ENCODE peak calls at places on chromosomes 5 and 9, in five cellular contexts. One of them, this sample, is unnamed.

GRCh38 chr5:197892-198489 is 6.7 kb downstream of the LRRC14B start:
- DNase-seq in body of pancreas: no peak
- DNase-seq in breast epithelium: no peak
- DNase-seq in mesothelial cell of epicardium: no peak
- DNase-seq in AG04449: no peak
- DNase-seq in this sample: no peak

GRCh38 chr5:116044073-116044472 is 11.8 kb downstream of the ARL14EPL start:
- DNase-seq in mesothelial cell of epicardium: no peak
- DNase-seq in breast epithelium: no peak
- DNase-seq in AG04449: no peak
- DNase-seq in body of pancreas: no peak
- DNase-seq in this sample: no peak

GRCh38 chr5:132394681-132395259 is 25.3 kb downstream of the SLC22A5 start:
- DNase-seq in breast epithelium: no peak
- DNase-seq in body of pancreas: no peak
- DNase-seq in AG04449: no peak
- DNase-seq in mesothelial cell of epicardium: no peak
- DNase-seq in this sample: no peak

GRCh38 chr9:114757984-114758383 is 47.9 kb downstream of the TNFSF15 start:
- DNase-seq in mesothelial cell of epicardium: no peak
- DNase-seq in breast epithelium: no peak
- DNase-seq in AG04449: no peak
- DNase-seq in body of pancreas: no peak
- DNase-seq in this sample: no peak

GRCh38 chr9:87898151-87898550 is 15.5 kb downstream of the SPATA31E1 start:
- DNase-seq in breast epithelium: no peak
- DNase-seq in AG04449: no peak
- DNase-seq in mesothelial cell of epicardium: no peak
- DNase-seq in body of pancreas: no peak
- DNase-seq in this sample: peak; percentile 25

GRCh38 chr9:81620009-81620405 is 69.3 kb downstream of the TLE1 start:
- DNase-seq in mesothelial cell of epicardium: no peak
- DNase-seq in breast epithelium: no peak
- DNase-seq in AG04449: no peak
- DNase-seq in body of pancreas: no peak
- DNase-seq in this sample: no peak

GRCh38 chr9:116475201-116475600 is 211.9 kb upstream of the TRIM32 start:
- DNase-seq in AG04449: no peak
- DNase-seq in mesothelial cell of epicardium: no peak
- DNase-seq in breast epithelium: no peak
- DNase-seq in body of pancreas: no peak
- DNase-seq in this sample: peak; percentile 38

GRCh38 chr5:35269006-35269405 is 38.7 kb upstream of the PRLR start:
- DNase-seq in body of pancreas: no peak
- DNase-seq in breast epithelium: no peak
- DNase-seq in mesothelial cell of epicardium: no peak
- DNase-seq in AG04449: no peak
- DNase-seq in this sample: no peak

GRCh38 chr9:78303377-78304062 is 6.6 kb downstream of the PSAT1 start:
- DNase-seq in body of pancreas: peak; percentile 89
- DNase-seq in AG04449: no peak
- DNase-seq in breast epithelium: no peak
- DNase-seq in mesothelial cell of epicardium: no peak
- DNase-seq in this sample: no peak

GRCh38 chr5:132962429-132962928 is 955 bp downstream of the AFF4 start:
- DNase-seq in breast epithelium: no peak
- DNase-seq in body of pancreas: peak; percentile 44
- DNase-seq in AG04449: peak; percentile 19
- DNase-seq in mesothelial cell of epicardium: no peak
- DNase-seq in this sample: peak; percentile 35

GRCh38 chr5:71475788-71476384 is 20.4 kb downstream of the BDP1 start:
- DNase-seq in body of pancreas: no peak
- DNase-seq in mesothelial cell of epicardium: no peak
- DNase-seq in breast epithelium: no peak
- DNase-seq in AG04449: no peak
- DNase-seq in this sample: peak; percentile 16

DNA sequence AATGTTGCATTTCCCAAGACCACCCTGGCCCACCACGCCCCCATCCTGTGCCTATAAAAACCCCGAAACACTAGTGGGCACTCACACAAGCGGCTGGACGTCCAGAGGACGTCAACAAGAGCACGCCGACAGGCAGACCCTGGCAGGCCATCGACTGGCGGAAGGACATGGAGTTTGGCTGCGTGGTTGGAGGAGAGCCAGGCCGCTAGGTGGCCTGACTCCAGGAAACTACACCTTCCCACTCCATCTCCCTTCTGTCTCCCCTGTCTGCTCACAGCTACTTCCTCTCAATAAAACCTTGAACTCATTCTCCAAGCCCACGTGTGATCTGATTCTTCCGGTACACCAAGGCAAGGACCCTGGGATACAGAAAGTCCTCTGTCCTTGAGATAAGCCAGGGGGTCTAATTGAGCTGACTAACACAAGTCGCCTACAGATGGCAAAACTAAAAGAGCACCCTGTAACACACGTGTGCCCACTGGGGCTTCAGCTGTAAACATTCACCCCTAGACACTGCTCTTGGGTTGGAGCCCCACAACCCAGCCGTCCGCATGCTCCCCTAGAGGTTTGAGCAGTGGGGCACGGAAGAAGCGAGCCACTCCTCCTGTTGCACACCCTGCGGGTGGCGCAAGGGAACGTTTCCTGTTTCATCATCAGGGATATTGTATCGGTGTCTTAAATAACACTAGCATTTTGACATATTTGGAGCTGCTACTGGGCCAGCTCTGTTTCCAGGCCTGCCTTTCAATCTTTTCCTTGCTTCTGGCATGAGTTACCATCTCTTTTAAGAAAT is 54.5 kb upstream of the TAF11L2 start:
- DNase-seq in body of pancreas: no peak
- DNase-seq in mesothelial cell of epicardium: no peak
- DNase-seq in breast epithelium: no peak
- DNase-seq in AG04449: no peak
- DNase-seq in this sample: no peak
- TF ChIP-seq CTCF in body of pancreas: no peak
- TF ChIP-seq CTCF in mesothelial cell of epicardium: no peak
- TF ChIP-seq CTCF in breast epithelium: no peak
- TF ChIP-seq CTCF in AG04449: no peak
- TF ChIP-seq CTCF in this sample: no peak

DNA sequence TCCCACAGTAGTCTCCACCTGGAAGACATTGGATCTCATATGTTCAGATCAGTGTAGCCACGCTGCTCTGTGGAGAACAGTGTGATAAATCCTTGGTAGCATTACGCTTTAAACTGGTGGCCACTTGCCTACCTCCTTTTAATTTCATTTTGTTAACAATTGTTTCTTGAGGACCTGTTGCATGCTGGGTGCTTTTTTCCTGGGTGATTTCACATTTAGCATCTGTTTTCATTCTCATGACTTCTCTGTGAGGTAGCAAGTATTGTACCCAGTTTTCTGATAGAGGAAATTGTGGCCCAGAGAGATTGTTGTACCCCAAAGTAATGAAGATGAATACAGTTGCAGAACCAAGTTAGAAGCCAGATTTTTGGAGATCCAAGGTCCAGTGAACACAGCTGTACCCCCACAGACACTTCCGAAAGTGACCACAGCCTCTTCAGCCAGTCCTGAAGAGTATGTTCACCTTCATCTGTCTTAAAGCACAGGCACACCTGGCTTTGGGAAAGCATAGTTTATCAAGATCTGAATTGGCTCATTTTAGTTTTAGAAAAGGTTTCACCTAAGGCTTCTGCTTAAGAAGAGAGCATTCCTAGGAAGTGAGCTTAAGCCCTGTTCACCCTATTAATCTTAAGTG is 75.2 kb downstream of the F2RL2 start:
- DNase-seq in AG04449: no peak
- DNase-seq in breast epithelium: no peak
- DNase-seq in body of pancreas: no peak
- DNase-seq in mesothelial cell of epicardium: no peak
- DNase-seq in this sample: no peak
- TF ChIP-seq CTCF in AG04449: no peak
- TF ChIP-seq CTCF in breast epithelium: no peak
- TF ChIP-seq CTCF in body of pancreas: no peak
- TF ChIP-seq CTCF in mesothelial cell of epicardium: no peak
- TF ChIP-seq CTCF in this sample: no peak

DNA sequence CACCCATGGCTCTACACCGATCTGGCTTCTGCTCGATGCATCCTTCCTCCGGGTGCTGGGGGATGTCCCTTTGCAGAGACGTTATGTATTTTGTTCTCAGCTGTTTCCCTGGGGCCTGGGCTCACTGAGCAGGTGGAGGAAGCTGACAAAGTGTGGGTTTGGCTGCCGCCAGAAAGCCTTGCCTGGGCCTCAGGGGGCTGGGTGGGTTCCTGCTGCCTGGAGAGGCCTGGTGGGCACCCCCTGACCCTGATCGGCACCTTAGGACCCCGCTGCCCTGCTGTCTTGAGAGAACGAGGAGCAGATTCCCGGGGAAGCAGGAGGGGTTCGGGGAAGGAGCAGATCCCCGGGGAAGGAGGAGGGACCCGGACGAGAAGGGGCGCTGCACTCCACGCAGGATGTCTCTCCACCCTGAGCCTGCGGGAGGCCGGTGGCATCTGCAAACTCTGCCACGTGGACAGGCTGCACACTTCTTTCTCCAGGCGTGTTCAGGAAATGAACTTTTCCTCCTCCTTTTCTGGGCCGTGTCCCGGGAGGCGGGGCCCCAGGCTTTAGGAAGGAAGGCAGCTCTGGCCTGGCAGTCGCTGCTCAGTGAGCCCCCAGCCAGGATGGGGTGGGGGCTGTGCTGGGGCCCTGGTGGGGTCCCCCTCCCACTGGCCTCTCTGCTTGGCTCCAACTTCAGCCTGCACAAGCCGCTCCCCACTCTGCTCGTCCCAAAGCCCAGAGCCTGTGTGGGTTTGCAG is 149.0 kb downstream of the RXRA start:
- DNase-seq in mesothelial cell of epicardium: no peak
- DNase-seq in AG04449: peak; percentile 24
- DNase-seq in body of pancreas: peak; percentile 34
- DNase-seq in breast epithelium: peak; percentile 54
- DNase-seq in this sample: peak; percentile 85
- TF ChIP-seq CTCF in mesothelial cell of epicardium: no peak
- TF ChIP-seq CTCF in AG04449: peak; percentile 38
- TF ChIP-seq CTCF in body of pancreas: no peak
- TF ChIP-seq CTCF in breast epithelium: no peak
- TF ChIP-seq CTCF in this sample: peak; percentile 45

DNA sequence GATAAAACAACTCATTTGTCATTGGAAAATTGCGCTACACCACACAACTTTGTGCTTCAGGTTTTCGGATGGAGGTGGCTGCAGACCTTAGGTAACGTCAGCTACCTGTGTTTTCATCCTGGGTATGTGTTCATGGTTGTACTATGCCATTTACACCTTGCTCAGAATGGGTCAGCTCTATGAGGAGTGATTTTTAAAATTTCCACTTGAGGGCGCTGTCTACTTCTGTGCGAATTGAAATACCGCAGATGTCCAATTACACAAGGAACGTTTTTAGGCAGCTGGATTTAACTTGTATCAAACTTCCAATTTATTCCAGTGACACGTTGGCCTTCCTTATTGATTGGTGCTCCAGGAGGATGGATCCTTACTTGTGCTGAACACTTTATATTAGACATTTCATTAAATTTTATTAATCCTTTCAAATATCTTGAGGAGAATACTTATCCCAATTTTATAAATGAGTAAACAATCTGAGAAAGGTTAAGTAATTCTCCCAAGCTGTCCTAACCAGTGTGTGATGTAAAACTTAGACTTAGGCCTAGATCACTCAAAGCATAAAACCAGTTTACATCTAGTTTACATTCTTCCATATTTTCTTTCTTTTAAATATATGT is 23.4 kb downstream of the DMRTA1 start:
- DNase-seq in breast epithelium: no peak
- DNase-seq in body of pancreas: no peak
- DNase-seq in mesothelial cell of epicardium: no peak
- DNase-seq in AG04449: no peak
- DNase-seq in this sample: peak; percentile 17
- TF ChIP-seq CTCF in breast epithelium: peak; percentile 38
- TF ChIP-seq CTCF in body of pancreas: peak; percentile 33
- TF ChIP-seq CTCF in mesothelial cell of epicardium: peak; percentile 77
- TF ChIP-seq CTCF in AG04449: peak; percentile 56
- TF ChIP-seq CTCF in this sample: peak; percentile 89

GRCh38 chr9:75974006-75974766 is 83.7 kb downstream of the PCSK5 start:
- DNase-seq in mesothelial cell of epicardium: no peak
- DNase-seq in body of pancreas: no peak
- DNase-seq in breast epithelium: no peak
- DNase-seq in AG04449: no peak
- DNase-seq in this sample: no peak

GRCh38 chr9:75976549-75976948 is 86.1 kb downstream of the PCSK5 start:
- DNase-seq in body of pancreas: no peak
- DNase-seq in mesothelial cell of epicardium: no peak
- DNase-seq in AG04449: no peak
- DNase-seq in breast epithelium: no peak
- DNase-seq in this sample: no peak

GRCh38 chr9:75983320-75983719 is 92.8 kb downstream of the PCSK5 start:
- DNase-seq in AG04449: no peak
- DNase-seq in breast epithelium: no peak
- DNase-seq in body of pancreas: no peak
- DNase-seq in mesothelial cell of epicardium: no peak
- DNase-seq in this sample: no peak

GRCh38 chr9:75979362-75979761 is 88.9 kb downstream of the PCSK5 start:
- DNase-seq in breast epithelium: no peak
- DNase-seq in AG04449: no peak
- DNase-seq in mesothelial cell of epicardium: no peak
- DNase-seq in body of pancreas: no peak
- DNase-seq in this sample: no peak
- TF ChIP-seq CTCF in breast epithelium: no peak
- TF ChIP-seq CTCF in AG04449: peak; percentile 31
- TF ChIP-seq CTCF in mesothelial cell of epicardium: no peak
- TF ChIP-seq CTCF in body of pancreas: no peak
- TF ChIP-seq CTCF in this sample: no peak

GRCh38 chr5:159049844-159050318 is 49.8 kb downstream of the EBF1 start:
- DNase-seq in mesothelial cell of epicardium: no peak
- DNase-seq in breast epithelium: no peak
- DNase-seq in body of pancreas: no peak
- DNase-seq in AG04449: no peak
- DNase-seq in this sample: no peak
- TF ChIP-seq CTCF in mesothelial cell of epicardium: no peak
- TF ChIP-seq CTCF in breast epithelium: peak; percentile 56
- TF ChIP-seq CTCF in body of pancreas: peak; percentile 11
- TF ChIP-seq CTCF in AG04449: peak; percentile 26
- TF ChIP-seq CTCF in this sample: peak; percentile 35

GRCh38 chr9:131264231-131264630 is 12.1 kb downstream of the FAM78A start:
- DNase-seq in breast epithelium: no peak
- DNase-seq in AG04449: no peak
- DNase-seq in mesothelial cell of epicardium: no peak
- DNase-seq in body of pancreas: no peak
- DNase-seq in this sample: no peak
- TF ChIP-seq CTCF in breast epithelium: no peak
- TF ChIP-seq CTCF in AG04449: no peak
- TF ChIP-seq CTCF in mesothelial cell of epicardium: no peak
- TF ChIP-seq CTCF in body of pancreas: no peak
- TF ChIP-seq CTCF in this sample: no peak

DNA sequence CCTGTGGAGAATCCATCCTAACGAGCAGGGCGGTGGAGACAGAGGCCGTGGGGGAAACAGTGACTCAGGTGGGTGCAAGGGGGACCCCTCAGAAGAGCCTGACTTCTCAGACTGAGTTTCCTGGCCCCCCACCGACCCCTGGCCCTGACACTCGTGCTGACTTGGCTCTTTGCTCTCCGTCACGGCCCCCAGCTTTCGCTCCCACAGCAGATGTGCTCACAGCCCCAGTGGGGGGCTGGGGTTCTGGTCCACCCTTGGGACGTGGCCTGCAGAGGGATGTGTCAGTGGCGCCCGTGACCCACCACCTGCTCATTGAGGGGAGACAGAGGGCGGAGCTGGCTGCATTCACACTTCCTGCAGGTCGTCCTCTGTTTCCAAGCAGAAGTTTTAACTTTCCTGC is 62.9 kb upstream of the IRX4 start:
- DNase-seq in mesothelial cell of epicardium: no peak
- DNase-seq in AG04449: no peak
- DNase-seq in breast epithelium: no peak
- DNase-seq in body of pancreas: no peak
- DNase-seq in this sample: no peak
- TF ChIP-seq CTCF in mesothelial cell of epicardium: no peak
- TF ChIP-seq CTCF in AG04449: no peak
- TF ChIP-seq CTCF in breast epithelium: no peak
- TF ChIP-seq CTCF in body of pancreas: no peak
- TF ChIP-seq CTCF in this sample: no peak